ENCODE peak calls at places on chromosomes 12 and 14, in ten cellular contexts. V, G, D, Y, W, S, J, K, A and N are unnamed samples.

GRCh38 chr14:89491701-89492381 is 74.8 kb upstream of the FOXN3 start:
- DNase-seq in V (no peak), G (no peak), D (peak), Y (no peak), W (no peak), S (no peak), J (no peak), K (no peak), A (no peak), N (no peak)

GRCh38 chr12:25670076-25671055 is 117.3 kb upstream of the LMNTD1 start:
- DNase-seq in V (no peak), G (no peak), D (peak), Y (no peak), W (no peak), S (no peak), J (no peak), K (no peak), A (no peak), N (no peak)

GRCh38 chr12:47488888-47489287 is 216.9 kb downstream of the RPAP3 start:
- DNase-seq in V (no peak), G (no peak), D (peak), Y (no peak), W (no peak), S (no peak), J (no peak), K (no peak), A (no peak), N (no peak)

GRCh38 chr14:73167727-73168126 is 31.4 kb downstream of the PSEN1 start:
- DNase-seq in V (no peak), G (no peak), D (no peak), Y (no peak), W (no peak), S (no peak), J (no peak), K (no peak), A (no peak), N (no peak)

GRCh38 chr12:10557766-10558165 is 52.1 kb downstream of the EIF2S3B start:
- DNase-seq in V (no peak), G (peak), D (no peak), Y (no peak), W (no peak), S (no peak), J (no peak), K (no peak), A (no peak), N (no peak)

GRCh38 chr12:107761502-107761904 is 566 bp upstream of the PRDM4 start:
- DNase-seq in V (no peak), G (peak), D (no peak), Y (no peak), W (no peak), S (no peak), J (no peak), K (no peak), A (no peak), N (no peak)

GRCh38 chr14:24734917-24735500 is 101.0 kb upstream of the GZMB start:
- DNase-seq in V (no peak), G (peak), D (peak), Y (peak), W (no peak), S (no peak), J (no peak), K (peak), A (no peak), N (no peak)

GRCh38 chr14:77660754-77661153 is 44.3 kb upstream of the SPTLC2 start:
- DNase-seq in V (no peak), G (no peak), D (peak), Y (no peak), W (peak), S (no peak), J (no peak), K (no peak), A (no peak), N (no peak)

GRCh38 chr12:124379379-124379937 is 84.6 kb downstream of the RFLNA start:
- DNase-seq in V (no peak), G (no peak), D (no peak), Y (no peak), W (no peak), S (no peak), J (peak), K (no peak), A (no peak), N (no peak)
- H3K27ac ChIP-seq in V (no peak), G (no peak), D (peak), Y (peak), W (peak), S (peak), J (peak), K (no peak), A (peak), N (peak)

GRCh38 chr12:96359328-96359727 is 40.9 kb downstream of the CDK17 start:
- DNase-seq in V (no peak), G (no peak), D (no peak), Y (no peak), W (no peak), S (no peak), J (no peak), K (no peak), A (no peak), N (no peak)

GRCh38 chr12:96364092-96364700 is 36.0 kb downstream of the CDK17 start:
- DNase-seq in V (no peak), G (no peak), D (no peak), Y (no peak), W (no peak), S (no peak), J (no peak), K (no peak), A (no peak), N (no peak)

GRCh38 chr12:96356831-96357230 is 43.4 kb downstream of the CDK17 start:
- DNase-seq in V (no peak), G (no peak), D (no peak), Y (no peak), W (no peak), S (no peak), J (no peak), K (no peak), A (no peak), N (no peak)

GRCh38 chr12:96360550-96360949 is 39.7 kb downstream of the CDK17 start:
- DNase-seq in V (no peak), G (no peak), D (no peak), Y (no peak), W (no peak), S (no peak), J (no peak), K (no peak), A (no peak), N (no peak)

GRCh38 chr12:96361074-96361473 is 39.2 kb downstream of the CDK17 start:
- DNase-seq in V (no peak), G (no peak), D (no peak), Y (no peak), W (no peak), S (no peak), J (no peak), K (no peak), A (no peak), N (no peak)
- H3K27ac ChIP-seq in V (no peak), G (no peak), D (no peak), Y (no peak), W (no peak), S (no peak), J (no peak), K (no peak), A (no peak), N (peak)

GRCh38 chr14:84987042-84987441 is 542.9 kb upstream of the FLRT2 start:
- DNase-seq in V (no peak), G (no peak), D (no peak), Y (no peak), W (no peak), S (no peak), J (no peak), K (no peak), A (no peak), N (no peak)
- H3K27ac ChIP-seq in V (no peak), G (no peak), D (no peak), Y (no peak), W (no peak), S (no peak), J (no peak), K (no peak), A (no peak), N (no peak)

GRCh38 chr12:89230376-89231101 is 121.8 kb downstream of the DUSP6 start:
- DNase-seq in V (no peak), G (no peak), D (no peak), Y (no peak), W (no peak), S (no peak), J (no peak), K (no peak), A (no peak), N (no peak)
- H3K27ac ChIP-seq in V (no peak), G (no peak), D (no peak), Y (no peak), W (no peak), S (no peak), J (no peak), K (no peak), A (no peak), N (no peak)

GRCh38 chr12:26789731-26790644 is 43.0 kb downstream of the ITPR2 start:
- DNase-seq in V (no peak), G (no peak), D (peak), Y (no peak), W (no peak), S (no peak), J (no peak), K (no peak), A (no peak), N (no peak)

GRCh38 chr12:26783133-26783531 is 49.9 kb downstream of the ITPR2 start:
- DNase-seq in V (no peak), G (no peak), D (no peak), Y (no peak), W (no peak), S (no peak), J (no peak), K (no peak), A (no peak), N (no peak)

GRCh38 chr12:26787125-26787495 is 45.9 kb downstream of the ITPR2 start:
- DNase-seq in V (no peak), G (no peak), D (peak), Y (no peak), W (no peak), S (no peak), J (no peak), K (no peak), A (no peak), N (no peak)

GRCh38 chr12:26783791-26784379 is 49.1 kb downstream of the ITPR2 start:
- DNase-seq in V (no peak), G (no peak), D (no peak), Y (no peak), W (no peak), S (no peak), J (no peak), K (no peak), A (no peak), N (no peak)

DNA sequence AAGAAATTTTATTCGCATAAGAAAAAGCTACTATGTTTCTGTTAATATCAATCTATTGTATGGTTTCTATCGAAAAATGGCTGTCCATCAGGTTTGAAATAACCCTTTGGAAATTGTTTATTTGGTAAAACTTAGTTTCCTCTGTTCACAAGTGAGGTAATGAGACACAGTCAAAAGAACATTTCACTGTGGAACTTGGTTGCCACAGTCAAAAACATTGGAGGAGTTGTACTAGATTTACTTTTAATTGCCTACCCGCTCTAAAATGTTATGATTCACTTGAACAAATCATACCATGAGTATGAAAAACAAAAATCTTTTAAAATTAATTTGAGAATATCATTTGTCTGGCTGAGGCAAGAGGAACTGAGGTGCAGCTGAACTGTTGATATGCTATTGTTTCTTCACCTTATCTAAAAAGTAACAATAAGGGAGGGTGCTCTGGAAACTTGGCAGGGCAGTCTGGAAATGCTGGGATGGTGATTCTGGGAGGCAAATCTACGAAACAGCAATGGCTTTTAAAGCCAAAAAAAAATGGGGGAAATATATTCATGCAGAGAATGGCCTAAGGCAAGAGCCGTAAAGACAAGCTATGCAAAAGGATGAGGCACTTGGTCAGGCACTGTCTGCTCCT is 46.4 kb downstream of the ITPR2 start:
- DNase-seq in V (no peak), G (no peak), D (no peak), Y (no peak), W (no peak), S (no peak), J (no peak), K (no peak), A (no peak), N (no peak)
- H3K27ac ChIP-seq in V (no peak), G (no peak), D (peak), Y (no peak), W (no peak), S (no peak), J (no peak), K (no peak), A (peak), N (no peak)

DNA sequence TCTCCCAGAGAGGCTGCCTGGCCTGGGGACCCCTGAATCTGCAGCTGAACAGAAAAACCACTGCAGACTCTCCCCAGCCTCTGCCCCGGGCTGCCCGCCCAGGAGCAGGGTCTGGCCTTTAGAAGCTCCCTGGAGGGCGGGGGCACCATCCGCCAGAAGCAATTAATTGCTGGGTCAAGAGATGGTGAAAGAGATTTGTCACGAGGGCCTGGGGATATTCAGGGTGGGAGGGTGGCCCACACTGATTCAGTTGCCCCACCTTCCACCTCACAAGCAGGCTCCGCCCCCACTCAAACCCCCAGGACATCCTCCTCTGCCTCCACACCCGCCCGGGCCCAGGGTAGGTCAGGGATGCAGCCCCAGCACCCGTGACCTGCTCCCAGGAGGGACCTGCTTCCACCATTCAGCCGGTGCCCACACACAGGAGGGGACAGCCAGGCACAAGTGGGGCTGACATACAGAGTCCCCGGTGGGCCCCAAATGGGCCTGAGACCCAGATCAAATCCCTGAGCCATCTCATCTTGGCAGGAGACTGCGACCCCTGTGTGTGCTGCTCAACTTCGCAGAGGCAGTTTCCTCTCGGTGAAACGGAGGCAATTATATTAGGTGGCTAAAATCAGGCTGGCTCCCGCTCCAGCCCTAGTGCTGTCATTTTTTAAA is 23.0 kb downstream of the NCOR2 start:
- DNase-seq in V (no peak), G (no peak), D (no peak), Y (no peak), W (no peak), S (no peak), J (no peak), K (no peak), A (no peak), N (no peak)
- H3K27ac ChIP-seq in V (no peak), G (peak), D (no peak), Y (no peak), W (no peak), S (peak), J (no peak), K (no peak), A (no peak), N (peak)